ENCODE peak calls at places on chromosomes 2 and 18, in four cellular contexts. D, X, J and C are unnamed samples.

GRCh38 chr18:77088977-77089795 is 43.4 kb downstream of the MBP start:
- DNase-seq in J (no peak), D (no peak), X (peak), C (peak)

GRCh38 chr2:164697688-164698290 is 76.5 kb upstream of the GRB14 start:
- DNase-seq in X (no peak), D (no peak), J (no peak), C (no peak)

GRCh38 chr18:49890041-49890440 is 76.7 kb upstream of the ACAA2 start:
- DNase-seq in J (no peak), X (no peak), D (no peak), C (no peak)

GRCh38 chr18:59540819-59541218 is 156.4 kb downstream of the CCBE1 start:
- DNase-seq in X (no peak), D (no peak), J (no peak), C (no peak)

GRCh38 chr2:219530048-219530963 is 13.3 kb downstream of the CHPF start:
- DNase-seq in J (peak), X (peak), D (peak), C (peak)

GRCh38 chr2:1588051-1588993 is 156.0 kb downstream of the PXDN start:
- DNase-seq in X (peak), J (no peak), D (no peak), C (no peak)

GRCh38 chr2:217383620-217384019 is 523.8 kb upstream of the TNP1 start:
- DNase-seq in X (no peak), J (no peak), D (no peak), C (no peak)

GRCh38 chr2:63023444-63023843 is 27.2 kb upstream of the OTX1 start:
- DNase-seq in J (peak), D (no peak), X (no peak), C (no peak)

GRCh38 chr18:68564348-68564747 is 150.6 kb downstream of the TMX3 start:
- DNase-seq in J (no peak), X (no peak), D (no peak), C (no peak)

GRCh38 chr18:58277457-58277739 is 233.4 kb downstream of the NEDD4L start:
- DNase-seq in X (no peak), D (no peak), J (no peak), C (no peak)

GRCh38 chr18:1062592-1062991 is 157.9 kb downstream of the ADCYAP1 start:
- DNase-seq in J (no peak), D (no peak), X (no peak), C (no peak)
- TF ChIP-seq CTCF in J (no peak), D (no peak), X (no peak), C (no peak)

DNA sequence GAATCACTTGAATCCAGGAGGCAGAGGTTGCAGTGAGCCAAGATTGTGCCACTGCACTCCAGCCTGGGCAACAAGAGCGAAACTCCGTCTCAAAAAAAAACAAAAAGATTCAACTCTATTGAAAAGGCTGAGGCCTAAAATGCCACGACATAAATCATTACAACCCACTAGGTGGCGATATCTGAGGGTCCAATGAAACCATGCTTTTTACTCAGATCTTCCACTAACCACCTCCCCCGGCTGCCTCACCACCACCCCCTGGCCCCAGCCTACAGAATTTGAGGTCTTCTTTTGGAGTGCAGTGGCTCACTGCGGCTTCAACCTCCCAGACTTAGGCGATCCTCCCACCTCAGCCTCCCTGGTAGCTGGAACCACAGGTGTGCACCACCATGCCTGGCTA is 57.5 kb downstream of the AP1S3 start:
- DNase-seq in J (peak), X (no peak), D (no peak), C (no peak)
- TF ChIP-seq CTCF in J (peak), X (no peak), D (peak), C (peak)

GRCh38 chr2:205321240-205321639 is 361.1 kb upstream of the NRP2 start:
- DNase-seq in X (no peak), J (no peak), D (no peak), C (no peak)

GRCh38 chr2:205324355-205324754 is 357.9 kb upstream of the NRP2 start:
- DNase-seq in J (no peak), X (no peak), D (no peak), C (no peak)

DNA sequence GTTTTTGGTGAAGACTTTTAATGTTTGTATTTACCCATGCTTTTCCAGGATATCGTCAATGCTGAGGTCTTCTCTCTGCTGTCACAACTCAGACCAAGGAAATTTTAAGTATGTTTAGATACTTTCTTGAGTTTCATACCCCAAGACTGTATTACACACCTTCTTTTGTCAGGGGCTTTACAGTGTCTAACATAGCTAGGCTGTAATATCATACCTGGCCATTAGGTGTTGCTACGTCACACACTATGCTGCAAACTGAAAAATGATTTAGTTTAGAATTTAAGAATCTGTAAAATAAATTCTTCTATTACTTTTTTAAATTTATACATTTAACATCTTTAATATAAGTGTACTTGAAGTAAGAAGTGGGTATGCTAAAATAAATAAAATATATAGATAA is 358.4 kb upstream of the NRP2 start:
- DNase-seq in J (peak), X (no peak), D (no peak), C (no peak)
- TF ChIP-seq CTCF in J (peak), X (peak), D (no peak), C (peak)

DNA sequence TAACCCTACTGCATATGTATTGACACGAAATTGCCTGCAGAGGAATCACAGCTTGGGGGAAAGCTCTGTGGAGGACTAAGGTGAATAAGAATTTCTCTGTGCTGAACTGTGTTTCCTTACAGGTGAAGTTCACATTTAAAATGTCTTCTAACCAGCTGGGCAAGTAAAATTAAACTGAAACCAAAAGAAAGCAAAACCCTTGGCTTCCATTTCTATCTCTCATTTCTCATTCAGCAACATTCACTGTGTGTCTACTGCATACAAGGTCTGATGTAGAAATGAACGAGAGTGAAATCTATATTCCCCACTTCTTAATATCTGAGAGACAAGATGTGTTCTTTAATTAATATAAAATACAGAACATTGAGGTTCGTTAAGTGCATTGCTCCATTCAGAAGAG is 397.3 kb downstream of the SOX11 start:
- DNase-seq in D (no peak), X (no peak), J (no peak), C (no peak)
- TF ChIP-seq CTCF in D (no peak), X (no peak), J (no peak), C (no peak)

DNA sequence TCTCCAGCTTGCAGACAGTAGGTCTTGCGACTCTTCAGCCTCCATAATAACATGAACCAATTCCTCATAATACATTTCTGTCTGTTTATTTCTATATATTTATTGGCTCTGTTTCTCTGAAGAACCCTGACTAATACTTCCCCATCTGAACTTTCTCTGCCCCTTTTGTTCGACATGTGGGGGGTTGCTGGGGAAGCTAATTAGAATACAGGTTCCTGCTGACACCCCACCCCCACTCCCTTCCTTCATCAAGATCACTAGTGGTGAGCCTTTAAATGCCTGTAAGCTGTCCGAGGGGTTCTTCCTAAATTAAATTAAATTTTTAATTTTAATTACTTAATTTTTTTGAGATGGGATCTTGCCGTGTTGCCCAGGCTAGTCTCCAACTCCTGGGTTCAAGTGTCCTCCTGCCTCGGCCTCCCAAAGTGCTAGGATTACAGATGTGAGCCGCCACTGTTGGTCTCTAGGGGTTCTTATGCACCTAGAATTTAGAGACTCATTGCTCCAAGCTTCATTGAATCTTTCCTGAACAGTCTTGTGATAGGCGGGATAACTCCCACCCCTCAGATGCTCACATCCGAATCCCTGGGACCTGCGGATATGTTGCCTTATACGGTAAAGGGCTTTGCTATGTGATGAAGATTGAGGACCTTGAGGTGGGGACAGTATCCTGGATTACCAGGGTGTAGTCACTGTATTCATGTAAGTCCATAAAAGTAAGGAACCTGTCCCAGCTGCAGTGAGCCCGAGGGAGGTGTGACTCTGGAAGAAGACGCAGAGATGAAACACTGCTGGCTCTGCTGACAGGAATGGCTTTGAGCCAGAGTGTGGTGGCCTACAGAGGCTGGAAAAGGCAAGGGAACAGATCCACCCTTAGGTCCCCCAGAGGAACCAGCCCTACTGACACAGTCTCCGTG is 26.2 kb downstream of the HPCAL1 start:
- DNase-seq in X (no peak), D (no peak), J (no peak), C (no peak)
- TF ChIP-seq CTCF in X (no peak), D (no peak), J (no peak), C (no peak)

GRCh38 chr2:140600116-140600515 is 1530.7 kb downstream of the LRP1B start:
- DNase-seq in D (no peak), J (peak), X (no peak), C (no peak)

GRCh38 chr2:140595107-140595506 is 1535.7 kb downstream of the LRP1B start:
- DNase-seq in X (no peak), D (no peak), J (no peak), C (no peak)

GRCh38 chr2:140597205-140597604 is 1533.6 kb downstream of the LRP1B start:
- DNase-seq in X (no peak), J (no peak), D (no peak), C (no peak)

GRCh38 chr2:140596447-140596846 is 1534.4 kb downstream of the LRP1B start:
- DNase-seq in D (no peak), X (no peak), J (no peak), C (no peak)

DNA sequence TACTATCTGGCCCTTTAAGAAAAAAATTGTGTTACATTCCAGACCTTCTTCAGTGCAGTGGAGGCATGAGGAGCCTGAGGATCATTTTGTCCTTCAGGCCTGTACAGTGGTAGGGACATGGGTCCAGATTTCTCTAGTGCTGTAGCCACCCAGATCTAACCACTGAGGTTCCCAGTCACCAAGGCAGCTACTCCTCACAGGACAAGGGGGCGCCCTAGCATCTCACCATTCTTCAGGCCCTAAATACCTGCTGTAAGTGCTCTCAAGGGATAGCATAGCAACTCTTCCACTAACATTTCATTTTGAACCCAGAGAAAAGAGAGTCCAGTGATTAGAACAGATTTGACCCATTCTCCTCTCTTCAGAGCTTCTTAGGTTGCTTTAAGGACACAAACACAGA is 1533.0 kb downstream of the LRP1B start:
- DNase-seq in J (no peak), D (no peak), X (no peak), C (no peak)
- TF ChIP-seq CTCF in J (no peak), D (no peak), X (no peak), C (no peak)

GRCh38 chr2:69061518-69061917 is 48.5 kb downstream of the ANTXR1 start:
- DNase-seq in J (no peak), D (no peak), X (no peak), C (no peak)
- TF ChIP-seq CTCF in J (no peak), D (no peak), X (no peak), C (no peak)